ENCODE peak calls at places on chromosomes 1 and 21, in five cellular contexts. One of them, this sample, is unnamed.

GRCh38 chr1:37362990-37363389 is 111.4 kb upstream of the ZC3H12A start:
- DNase-seq in activated naive CD8-positive, alpha-beta T cell treated with anti-CD3 and anti-CD28 coated beads for 36 hours: no peak
- DNase-seq in mesenchymal stem cell: no peak
- DNase-seq in stimulated activated CD8-positive, alpha-beta memory T cell treated with anti-CD3 and anti-CD28 coated beads, Interleukin-2, amount 100 ng/mL, for 1 hour: no peak
- DNase-seq in uterus: no peak
- DNase-seq in this sample: no peak

GRCh38 chr1:64150266-64150665 is 53.2 kb upstream of the UBE2U start:
- DNase-seq in uterus: no peak
- DNase-seq in activated naive CD8-positive, alpha-beta T cell treated with anti-CD3 and anti-CD28 coated beads for 36 hours: no peak
- DNase-seq in mesenchymal stem cell: no peak
- DNase-seq in stimulated activated CD8-positive, alpha-beta memory T cell treated with anti-CD3 and anti-CD28 coated beads, Interleukin-2, amount 100 ng/mL, for 1 hour: no peak
- DNase-seq in this sample: no peak

GRCh38 chr1:66679140-66679539 is 73.1 kb upstream of the DYNLT5 start:
- DNase-seq in uterus: no peak
- DNase-seq in activated naive CD8-positive, alpha-beta T cell treated with anti-CD3 and anti-CD28 coated beads for 36 hours: no peak
- DNase-seq in stimulated activated CD8-positive, alpha-beta memory T cell treated with anti-CD3 and anti-CD28 coated beads, Interleukin-2, amount 100 ng/mL, for 1 hour: no peak
- DNase-seq in mesenchymal stem cell: no peak
- DNase-seq in this sample: no peak

GRCh38 chr1:44327679-44328491 is 27.2 kb downstream of the ERI3 start:
- DNase-seq in uterus: peak
- DNase-seq in activated naive CD8-positive, alpha-beta T cell treated with anti-CD3 and anti-CD28 coated beads for 36 hours: no peak
- DNase-seq in stimulated activated CD8-positive, alpha-beta memory T cell treated with anti-CD3 and anti-CD28 coated beads, Interleukin-2, amount 100 ng/mL, for 1 hour: no peak
- DNase-seq in mesenchymal stem cell: peak
- DNase-seq in this sample: peak

GRCh38 chr1:215749423-215749822 is 182.3 kb downstream of the KCTD3 start:
- DNase-seq in uterus: no peak
- DNase-seq in mesenchymal stem cell: peak
- DNase-seq in stimulated activated CD8-positive, alpha-beta memory T cell treated with anti-CD3 and anti-CD28 coated beads, Interleukin-2, amount 100 ng/mL, for 1 hour: no peak
- DNase-seq in activated naive CD8-positive, alpha-beta T cell treated with anti-CD3 and anti-CD28 coated beads for 36 hours: no peak
- DNase-seq in this sample: peak

GRCh38 chr21:34092241-34092921 is 19.0 kb downstream of the MRPS6 start:
- DNase-seq in activated naive CD8-positive, alpha-beta T cell treated with anti-CD3 and anti-CD28 coated beads for 36 hours: no peak
- DNase-seq in mesenchymal stem cell: no peak
- DNase-seq in uterus: no peak
- DNase-seq in stimulated activated CD8-positive, alpha-beta memory T cell treated with anti-CD3 and anti-CD28 coated beads, Interleukin-2, amount 100 ng/mL, for 1 hour: no peak
- DNase-seq in this sample: no peak

GRCh38 chr1:33055210-33055991 is 18.7 kb upstream of the AK2 start:
- DNase-seq in activated naive CD8-positive, alpha-beta T cell treated with anti-CD3 and anti-CD28 coated beads for 36 hours: peak
- DNase-seq in uterus: peak
- DNase-seq in stimulated activated CD8-positive, alpha-beta memory T cell treated with anti-CD3 and anti-CD28 coated beads, Interleukin-2, amount 100 ng/mL, for 1 hour: no peak
- DNase-seq in mesenchymal stem cell: peak
- DNase-seq in this sample: peak

GRCh38 chr21:31593161-31593560 is 66.3 kb upstream of the SOD1 start:
- DNase-seq in uterus: no peak
- DNase-seq in activated naive CD8-positive, alpha-beta T cell treated with anti-CD3 and anti-CD28 coated beads for 36 hours: no peak
- DNase-seq in stimulated activated CD8-positive, alpha-beta memory T cell treated with anti-CD3 and anti-CD28 coated beads, Interleukin-2, amount 100 ng/mL, for 1 hour: no peak
- DNase-seq in mesenchymal stem cell: no peak
- DNase-seq in this sample: no peak

GRCh38 chr1:207941664-207942063 is 30.7 kb upstream of the CD34 start:
- DNase-seq in stimulated activated CD8-positive, alpha-beta memory T cell treated with anti-CD3 and anti-CD28 coated beads, Interleukin-2, amount 100 ng/mL, for 1 hour: no peak
- DNase-seq in activated naive CD8-positive, alpha-beta T cell treated with anti-CD3 and anti-CD28 coated beads for 36 hours: no peak
- DNase-seq in mesenchymal stem cell: no peak
- DNase-seq in uterus: peak
- DNase-seq in this sample: no peak

GRCh38 chr1:43389326-43390313 is at the start of the genes MED8 and SZT2:
- DNase-seq in activated naive CD8-positive, alpha-beta T cell treated with anti-CD3 and anti-CD28 coated beads for 36 hours: peak
- DNase-seq in mesenchymal stem cell: peak
- DNase-seq in uterus: peak
- DNase-seq in stimulated activated CD8-positive, alpha-beta memory T cell treated with anti-CD3 and anti-CD28 coated beads, Interleukin-2, amount 100 ng/mL, for 1 hour: peak
- DNase-seq in this sample: peak

GRCh38 chr1:226351709-226352108 is 42.7 kb upstream of the LIN9 start:
- DNase-seq in activated naive CD8-positive, alpha-beta T cell treated with anti-CD3 and anti-CD28 coated beads for 36 hours: no peak
- DNase-seq in stimulated activated CD8-positive, alpha-beta memory T cell treated with anti-CD3 and anti-CD28 coated beads, Interleukin-2, amount 100 ng/mL, for 1 hour: no peak
- DNase-seq in uterus: no peak
- DNase-seq in mesenchymal stem cell: no peak
- DNase-seq in this sample: no peak

GRCh38 chr1:57101171-57101570 is 135.4 kb upstream of the C8B start:
- DNase-seq in stimulated activated CD8-positive, alpha-beta memory T cell treated with anti-CD3 and anti-CD28 coated beads, Interleukin-2, amount 100 ng/mL, for 1 hour: no peak
- DNase-seq in uterus: no peak
- DNase-seq in mesenchymal stem cell: no peak
- DNase-seq in activated naive CD8-positive, alpha-beta T cell treated with anti-CD3 and anti-CD28 coated beads for 36 hours: no peak
- DNase-seq in this sample: no peak

GRCh38 chr1:65449214-65449823 is 28.9 kb downstream of the LEPR start:
- DNase-seq in stimulated activated CD8-positive, alpha-beta memory T cell treated with anti-CD3 and anti-CD28 coated beads, Interleukin-2, amount 100 ng/mL, for 1 hour: no peak
- DNase-seq in mesenchymal stem cell: no peak
- DNase-seq in uterus: no peak
- DNase-seq in activated naive CD8-positive, alpha-beta T cell treated with anti-CD3 and anti-CD28 coated beads for 36 hours: no peak
- DNase-seq in this sample: no peak

GRCh38 chr1:114010433-114011184 is 31.3 kb downstream of the OLFML3 start:
- DNase-seq in uterus: no peak
- DNase-seq in mesenchymal stem cell: no peak
- DNase-seq in stimulated activated CD8-positive, alpha-beta memory T cell treated with anti-CD3 and anti-CD28 coated beads, Interleukin-2, amount 100 ng/mL, for 1 hour: no peak
- DNase-seq in activated naive CD8-positive, alpha-beta T cell treated with anti-CD3 and anti-CD28 coated beads for 36 hours: no peak
- DNase-seq in this sample: no peak

GRCh38 chr1:28163496-28164120 is 12.9 kb downstream of the PTAFR start:
- DNase-seq in mesenchymal stem cell: no peak
- DNase-seq in stimulated activated CD8-positive, alpha-beta memory T cell treated with anti-CD3 and anti-CD28 coated beads, Interleukin-2, amount 100 ng/mL, for 1 hour: no peak
- DNase-seq in activated naive CD8-positive, alpha-beta T cell treated with anti-CD3 and anti-CD28 coated beads for 36 hours: no peak
- DNase-seq in uterus: no peak
- DNase-seq in this sample: no peak

GRCh38 chr1:156677616-156678596 is 699 bp upstream of the NES start:
- DNase-seq in stimulated activated CD8-positive, alpha-beta memory T cell treated with anti-CD3 and anti-CD28 coated beads, Interleukin-2, amount 100 ng/mL, for 1 hour: no peak
- DNase-seq in uterus: peak
- DNase-seq in mesenchymal stem cell: peak
- DNase-seq in activated naive CD8-positive, alpha-beta T cell treated with anti-CD3 and anti-CD28 coated beads for 36 hours: peak
- DNase-seq in this sample: peak

GRCh38 chr1:31859044-31859443 is 43.2 kb upstream of the SPOCD1 start:
- DNase-seq in stimulated activated CD8-positive, alpha-beta memory T cell treated with anti-CD3 and anti-CD28 coated beads, Interleukin-2, amount 100 ng/mL, for 1 hour: no peak
- DNase-seq in uterus: no peak
- DNase-seq in activated naive CD8-positive, alpha-beta T cell treated with anti-CD3 and anti-CD28 coated beads for 36 hours: no peak
- DNase-seq in mesenchymal stem cell: no peak
- DNase-seq in this sample: no peak

GRCh38 chr1:206766251-206766856 is 4.2 kb upstream of the IL19 start:
- DNase-seq in mesenchymal stem cell: peak
- DNase-seq in activated naive CD8-positive, alpha-beta T cell treated with anti-CD3 and anti-CD28 coated beads for 36 hours: peak
- DNase-seq in uterus: no peak
- DNase-seq in stimulated activated CD8-positive, alpha-beta memory T cell treated with anti-CD3 and anti-CD28 coated beads, Interleukin-2, amount 100 ng/mL, for 1 hour: peak
- DNase-seq in this sample: peak

GRCh38 chr1:29709711-29710169 is 473.4 kb downstream of the PTPRU start:
- DNase-seq in activated naive CD8-positive, alpha-beta T cell treated with anti-CD3 and anti-CD28 coated beads for 36 hours: no peak
- DNase-seq in stimulated activated CD8-positive, alpha-beta memory T cell treated with anti-CD3 and anti-CD28 coated beads, Interleukin-2, amount 100 ng/mL, for 1 hour: no peak
- DNase-seq in uterus: no peak
- DNase-seq in mesenchymal stem cell: peak
- DNase-seq in this sample: peak

GRCh38 chr1:47650205-47650604 is 212.4 kb downstream of the FOXD2 start:
- DNase-seq in mesenchymal stem cell: peak
- DNase-seq in stimulated activated CD8-positive, alpha-beta memory T cell treated with anti-CD3 and anti-CD28 coated beads, Interleukin-2, amount 100 ng/mL, for 1 hour: no peak
- DNase-seq in activated naive CD8-positive, alpha-beta T cell treated with anti-CD3 and anti-CD28 coated beads for 36 hours: no peak
- DNase-seq in uterus: no peak
- DNase-seq in this sample: peak

GRCh38 chr1:198830397-198830796 is 191.6 kb downstream of the PTPRC start:
- DNase-seq in activated naive CD8-positive, alpha-beta T cell treated with anti-CD3 and anti-CD28 coated beads for 36 hours: no peak
- DNase-seq in mesenchymal stem cell: no peak
- DNase-seq in uterus: no peak
- DNase-seq in stimulated activated CD8-positive, alpha-beta memory T cell treated with anti-CD3 and anti-CD28 coated beads, Interleukin-2, amount 100 ng/mL, for 1 hour: no peak
- DNase-seq in this sample: no peak

GRCh38 chr1:150549496-150550221 is 451 bp downstream of the ADAMTSL4 start:
- DNase-seq in mesenchymal stem cell: peak
- DNase-seq in activated naive CD8-positive, alpha-beta T cell treated with anti-CD3 and anti-CD28 coated beads for 36 hours: no peak
- DNase-seq in stimulated activated CD8-positive, alpha-beta memory T cell treated with anti-CD3 and anti-CD28 coated beads, Interleukin-2, amount 100 ng/mL, for 1 hour: no peak
- DNase-seq in uterus: peak
- DNase-seq in this sample: no peak

GRCh38 chr1:113012149-113012548 is 56.2 kb upstream of the SLC16A1 start:
- DNase-seq in stimulated activated CD8-positive, alpha-beta memory T cell treated with anti-CD3 and anti-CD28 coated beads, Interleukin-2, amount 100 ng/mL, for 1 hour: no peak
- DNase-seq in uterus: no peak
- DNase-seq in mesenchymal stem cell: no peak
- DNase-seq in activated naive CD8-positive, alpha-beta T cell treated with anti-CD3 and anti-CD28 coated beads for 36 hours: no peak
- DNase-seq in this sample: no peak

GRCh38 chr1:161069731-161070270 is at the start of gene ARHGAP30:
- DNase-seq in activated naive CD8-positive, alpha-beta T cell treated with anti-CD3 and anti-CD28 coated beads for 36 hours: peak
- DNase-seq in mesenchymal stem cell: no peak
- DNase-seq in stimulated activated CD8-positive, alpha-beta memory T cell treated with anti-CD3 and anti-CD28 coated beads, Interleukin-2, amount 100 ng/mL, for 1 hour: peak
- DNase-seq in uterus: peak
- DNase-seq in this sample: no peak

GRCh38 chr1:226457307-226457712 is 49.4 kb upstream of the PARP1 start:
- DNase-seq in uterus: no peak
- DNase-seq in activated naive CD8-positive, alpha-beta T cell treated with anti-CD3 and anti-CD28 coated beads for 36 hours: peak
- DNase-seq in stimulated activated CD8-positive, alpha-beta memory T cell treated with anti-CD3 and anti-CD28 coated beads, Interleukin-2, amount 100 ng/mL, for 1 hour: peak
- DNase-seq in mesenchymal stem cell: no peak
- DNase-seq in this sample: no peak

GRCh38 chr1:4565169-4565568 is 89.2 kb upstream of the AJAP1 start:
- DNase-seq in mesenchymal stem cell: no peak
- DNase-seq in stimulated activated CD8-positive, alpha-beta memory T cell treated with anti-CD3 and anti-CD28 coated beads, Interleukin-2, amount 100 ng/mL, for 1 hour: no peak
- DNase-seq in activated naive CD8-positive, alpha-beta T cell treated with anti-CD3 and anti-CD28 coated beads for 36 hours: no peak
- DNase-seq in uterus: no peak
- DNase-seq in this sample: no peak

GRCh38 chr1:23385119-23385621 is 15.5 kb upstream of the ZNF436 start:
- DNase-seq in mesenchymal stem cell: peak
- DNase-seq in uterus: no peak
- DNase-seq in activated naive CD8-positive, alpha-beta T cell treated with anti-CD3 and anti-CD28 coated beads for 36 hours: no peak
- DNase-seq in stimulated activated CD8-positive, alpha-beta memory T cell treated with anti-CD3 and anti-CD28 coated beads, Interleukin-2, amount 100 ng/mL, for 1 hour: no peak
- DNase-seq in this sample: no peak

GRCh38 chr21:15034126-15034848 is 30.5 kb downstream of the NRIP1 start:
- DNase-seq in mesenchymal stem cell: no peak
- DNase-seq in activated naive CD8-positive, alpha-beta T cell treated with anti-CD3 and anti-CD28 coated beads for 36 hours: no peak
- DNase-seq in stimulated activated CD8-positive, alpha-beta memory T cell treated with anti-CD3 and anti-CD28 coated beads, Interleukin-2, amount 100 ng/mL, for 1 hour: no peak
- DNase-seq in uterus: no peak
- DNase-seq in this sample: peak

GRCh38 chr21:39575778-39576177 is 37.0 kb upstream of the B3GALT5 start:
- DNase-seq in activated naive CD8-positive, alpha-beta T cell treated with anti-CD3 and anti-CD28 coated beads for 36 hours: no peak
- DNase-seq in mesenchymal stem cell: no peak
- DNase-seq in stimulated activated CD8-positive, alpha-beta memory T cell treated with anti-CD3 and anti-CD28 coated beads, Interleukin-2, amount 100 ng/mL, for 1 hour: no peak
- DNase-seq in uterus: no peak
- DNase-seq in this sample: no peak

GRCh38 chr1:202944438-202944921 is 13.6 kb downstream of the ADIPOR1 start:
- DNase-seq in uterus: no peak
- DNase-seq in stimulated activated CD8-positive, alpha-beta memory T cell treated with anti-CD3 and anti-CD28 coated beads, Interleukin-2, amount 100 ng/mL, for 1 hour: no peak
- DNase-seq in activated naive CD8-positive, alpha-beta T cell treated with anti-CD3 and anti-CD28 coated beads for 36 hours: no peak
- DNase-seq in mesenchymal stem cell: no peak
- DNase-seq in this sample: no peak

GRCh38 chr1:228272331-228272791 is 64.5 kb downstream of the OBSCN start:
- DNase-seq in mesenchymal stem cell: no peak
- DNase-seq in stimulated activated CD8-positive, alpha-beta memory T cell treated with anti-CD3 and anti-CD28 coated beads, Interleukin-2, amount 100 ng/mL, for 1 hour: no peak
- DNase-seq in activated naive CD8-positive, alpha-beta T cell treated with anti-CD3 and anti-CD28 coated beads for 36 hours: no peak
- DNase-seq in uterus: no peak
- DNase-seq in this sample: no peak

GRCh38 chr1:5552787-5553484 is 439.3 kb downstream of the NPHP4 start:
- DNase-seq in uterus: no peak
- DNase-seq in activated naive CD8-positive, alpha-beta T cell treated with anti-CD3 and anti-CD28 coated beads for 36 hours: no peak
- DNase-seq in stimulated activated CD8-positive, alpha-beta memory T cell treated with anti-CD3 and anti-CD28 coated beads, Interleukin-2, amount 100 ng/mL, for 1 hour: no peak
- DNase-seq in mesenchymal stem cell: no peak
- DNase-seq in this sample: no peak

GRCh38 chr21:37233551-37234146 is 33.5 kb downstream of the VPS26C start:
- DNase-seq in uterus: no peak
- DNase-seq in activated naive CD8-positive, alpha-beta T cell treated with anti-CD3 and anti-CD28 coated beads for 36 hours: no peak
- DNase-seq in stimulated activated CD8-positive, alpha-beta memory T cell treated with anti-CD3 and anti-CD28 coated beads, Interleukin-2, amount 100 ng/mL, for 1 hour: no peak
- DNase-seq in mesenchymal stem cell: no peak
- DNase-seq in this sample: no peak

GRCh38 chr1:208026880-208027438 is 116.0 kb upstream of the CD34 start:
- DNase-seq in stimulated activated CD8-positive, alpha-beta memory T cell treated with anti-CD3 and anti-CD28 coated beads, Interleukin-2, amount 100 ng/mL, for 1 hour: no peak
- DNase-seq in activated naive CD8-positive, alpha-beta T cell treated with anti-CD3 and anti-CD28 coated beads for 36 hours: no peak
- DNase-seq in uterus: no peak
- DNase-seq in mesenchymal stem cell: no peak
- DNase-seq in this sample: no peak

GRCh38 chr1:13549021-13549420 is 34.6 kb upstream of the PDPN start:
- DNase-seq in uterus: no peak
- DNase-seq in activated naive CD8-positive, alpha-beta T cell treated with anti-CD3 and anti-CD28 coated beads for 36 hours: no peak
- DNase-seq in stimulated activated CD8-positive, alpha-beta memory T cell treated with anti-CD3 and anti-CD28 coated beads, Interleukin-2, amount 100 ng/mL, for 1 hour: no peak
- DNase-seq in mesenchymal stem cell: no peak
- DNase-seq in this sample: no peak

GRCh38 chr1:86380257-86380861 is 15.8 kb downstream of the ODF2L start:
- DNase-seq in uterus: no peak
- DNase-seq in activated naive CD8-positive, alpha-beta T cell treated with anti-CD3 and anti-CD28 coated beads for 36 hours: no peak
- DNase-seq in stimulated activated CD8-positive, alpha-beta memory T cell treated with anti-CD3 and anti-CD28 coated beads, Interleukin-2, amount 100 ng/mL, for 1 hour: no peak
- DNase-seq in mesenchymal stem cell: peak
- DNase-seq in this sample: peak

GRCh38 chr1:241837901-241838300 is 10.1 kb upstream of the EXO1 start:
- DNase-seq in stimulated activated CD8-positive, alpha-beta memory T cell treated with anti-CD3 and anti-CD28 coated beads, Interleukin-2, amount 100 ng/mL, for 1 hour: no peak
- DNase-seq in mesenchymal stem cell: peak
- DNase-seq in activated naive CD8-positive, alpha-beta T cell treated with anti-CD3 and anti-CD28 coated beads for 36 hours: no peak
- DNase-seq in uterus: no peak
- DNase-seq in this sample: peak